ENCODE peak calls at places on chromosomes 16 and 17, in eight cellular contexts. One of them, this sample, is unnamed.

GRCh38 chr16:53651357-53651756 is 52.3 kb downstream of the RPGRIP1L start:
- DNase-seq in PC-3: no peak
- DNase-seq in left lobe of liver: no peak
- DNase-seq in activated CD4-positive, CD25-positive, alpha-beta regulatory T cell: no peak
- DNase-seq in EL: no peak
- DNase-seq in fibroblast of the aortic adventitia: no peak
- DNase-seq in NCI-H1105: no peak
- DNase-seq in uterus: no peak
- DNase-seq in this sample: no peak

GRCh38 chr17:62670202-62670821 is 42.8 kb downstream of the MRC2 start:
- DNase-seq in PC-3: no peak
- DNase-seq in EL: no peak
- DNase-seq in activated CD4-positive, CD25-positive, alpha-beta regulatory T cell: no peak
- DNase-seq in left lobe of liver: no peak
- DNase-seq in uterus: no peak
- DNase-seq in NCI-H1105: peak; percentile 49
- DNase-seq in fibroblast of the aortic adventitia: no peak
- DNase-seq in this sample: no peak

GRCh38 chr17:77881545-77881944 is 77.0 kb upstream of the TNRC6C start:
- DNase-seq in PC-3: no peak
- DNase-seq in uterus: peak; percentile 69
- DNase-seq in EL: peak; percentile 57
- DNase-seq in NCI-H1105: no peak
- DNase-seq in activated CD4-positive, CD25-positive, alpha-beta regulatory T cell: peak; percentile 13
- DNase-seq in left lobe of liver: peak; percentile 55
- DNase-seq in fibroblast of the aortic adventitia: peak; percentile 79
- DNase-seq in this sample: peak; percentile 82

GRCh38 chr16:3751878-3752277 is 34.6 kb upstream of the TRAP1 start:
- DNase-seq in PC-3: no peak
- DNase-seq in fibroblast of the aortic adventitia: no peak
- DNase-seq in left lobe of liver: no peak
- DNase-seq in EL: no peak
- DNase-seq in uterus: no peak
- DNase-seq in NCI-H1105: no peak
- DNase-seq in activated CD4-positive, CD25-positive, alpha-beta regulatory T cell: no peak
- DNase-seq in this sample: no peak

GRCh38 chr16:445566-445965 is 20.1 kb downstream of the RAB11FIP3 start:
- DNase-seq in activated CD4-positive, CD25-positive, alpha-beta regulatory T cell: no peak
- DNase-seq in uterus: no peak
- DNase-seq in NCI-H1105: no peak
- DNase-seq in EL: no peak
- DNase-seq in fibroblast of the aortic adventitia: no peak
- DNase-seq in PC-3: no peak
- DNase-seq in left lobe of liver: no peak
- DNase-seq in this sample: no peak

GRCh38 chr17:60155427-60155814 is 5.6 kb downstream of the CA4 start:
- DNase-seq in EL: no peak
- DNase-seq in NCI-H1105: no peak
- DNase-seq in uterus: no peak
- DNase-seq in activated CD4-positive, CD25-positive, alpha-beta regulatory T cell: no peak
- DNase-seq in PC-3: no peak
- DNase-seq in left lobe of liver: no peak
- DNase-seq in fibroblast of the aortic adventitia: no peak
- DNase-seq in this sample: no peak

GRCh38 chr16:3256876-3257465 is 538 bp upstream of the MEFV start:
- DNase-seq in fibroblast of the aortic adventitia: peak; percentile 16
- DNase-seq in uterus: no peak
- DNase-seq in activated CD4-positive, CD25-positive, alpha-beta regulatory T cell: no peak
- DNase-seq in EL: peak; percentile 52
- DNase-seq in PC-3: peak; percentile 36
- DNase-seq in NCI-H1105: no peak
- DNase-seq in left lobe of liver: no peak
- DNase-seq in this sample: no peak

GRCh38 chr17:73168667-73169066 is 3.9 kb downstream of the SSTR2 start:
- DNase-seq in EL: no peak
- DNase-seq in uterus: no peak
- DNase-seq in fibroblast of the aortic adventitia: no peak
- DNase-seq in NCI-H1105: no peak
- DNase-seq in left lobe of liver: no peak
- DNase-seq in PC-3: no peak
- DNase-seq in activated CD4-positive, CD25-positive, alpha-beta regulatory T cell: no peak
- DNase-seq in this sample: no peak

GRCh38 chr17:40886090-40886489 is 1.0 kb upstream of the KRT20 start:
- DNase-seq in uterus: no peak
- DNase-seq in left lobe of liver: no peak
- DNase-seq in PC-3: peak; percentile 25
- DNase-seq in activated CD4-positive, CD25-positive, alpha-beta regulatory T cell: no peak
- DNase-seq in EL: peak; percentile 79
- DNase-seq in fibroblast of the aortic adventitia: no peak
- DNase-seq in NCI-H1105: no peak
- DNase-seq in this sample: no peak

GRCh38 chr16:76729525-76729924 is 452.3 kb downstream of the CNTNAP4 start:
- DNase-seq in EL: no peak
- DNase-seq in activated CD4-positive, CD25-positive, alpha-beta regulatory T cell: no peak
- DNase-seq in PC-3: peak; percentile 78
- DNase-seq in NCI-H1105: no peak
- DNase-seq in fibroblast of the aortic adventitia: no peak
- DNase-seq in left lobe of liver: no peak
- DNase-seq in uterus: no peak
- DNase-seq in this sample: no peak

GRCh38 chr16:56606071-56606687 is 2.2 kb upstream of the MT2A start:
- DNase-seq in PC-3: peak; percentile 85
- DNase-seq in NCI-H1105: no peak
- DNase-seq in left lobe of liver: peak; percentile 65
- DNase-seq in fibroblast of the aortic adventitia: peak; percentile 92
- DNase-seq in uterus: peak; percentile 77
- DNase-seq in EL: peak; percentile 80
- DNase-seq in activated CD4-positive, CD25-positive, alpha-beta regulatory T cell: no peak
- DNase-seq in this sample: no peak

GRCh38 chr17:9363440-9364350 is 211.9 kb downstream of the STX8 start:
- DNase-seq in fibroblast of the aortic adventitia: no peak
- DNase-seq in EL: peak; percentile 72
- DNase-seq in uterus: no peak
- DNase-seq in activated CD4-positive, CD25-positive, alpha-beta regulatory T cell: no peak
- DNase-seq in left lobe of liver: no peak
- DNase-seq in NCI-H1105: peak; percentile 29
- DNase-seq in PC-3: peak; percentile 50
- DNase-seq in this sample: no peak

GRCh38 chr16:58503166-58503862 is 3.4 kb downstream of the NDRG4 start:
- DNase-seq in activated CD4-positive, CD25-positive, alpha-beta regulatory T cell: no peak
- DNase-seq in PC-3: no peak
- DNase-seq in fibroblast of the aortic adventitia: no peak
- DNase-seq in left lobe of liver: no peak
- DNase-seq in uterus: no peak
- DNase-seq in EL: no peak
- DNase-seq in NCI-H1105: no peak
- DNase-seq in this sample: no peak

GRCh38 chr16:22646948-22647556 is 136.4 kb downstream of the NPIPB5 start:
- DNase-seq in uterus: no peak
- DNase-seq in activated CD4-positive, CD25-positive, alpha-beta regulatory T cell: no peak
- DNase-seq in left lobe of liver: no peak
- DNase-seq in EL: no peak
- DNase-seq in PC-3: no peak
- DNase-seq in NCI-H1105: no peak
- DNase-seq in fibroblast of the aortic adventitia: no peak
- DNase-seq in this sample: no peak

GRCh38 chr17:13002761-13003453 is 14.9 kb downstream of the ELAC2 start:
- DNase-seq in EL: peak; percentile 69
- DNase-seq in fibroblast of the aortic adventitia: peak; percentile 86
- DNase-seq in PC-3: peak; percentile 83
- DNase-seq in uterus: peak; percentile 82
- DNase-seq in activated CD4-positive, CD25-positive, alpha-beta regulatory T cell: no peak
- DNase-seq in left lobe of liver: peak; percentile 73
- DNase-seq in NCI-H1105: peak; percentile 67
- DNase-seq in this sample: peak; percentile 43

GRCh38 chr17:74759243-74759801 is 10.9 kb downstream of the NHERF1 start:
- DNase-seq in EL: no peak
- DNase-seq in left lobe of liver: no peak
- DNase-seq in activated CD4-positive, CD25-positive, alpha-beta regulatory T cell: no peak
- DNase-seq in NCI-H1105: no peak
- DNase-seq in PC-3: no peak
- DNase-seq in uterus: no peak
- DNase-seq in fibroblast of the aortic adventitia: no peak
- DNase-seq in this sample: no peak

GRCh38 chr16:49337814-49338350 is 35.7 kb upstream of the C16orf78 start:
- DNase-seq in activated CD4-positive, CD25-positive, alpha-beta regulatory T cell: no peak
- DNase-seq in PC-3: no peak
- DNase-seq in left lobe of liver: no peak
- DNase-seq in NCI-H1105: peak; percentile 15
- DNase-seq in uterus: no peak
- DNase-seq in fibroblast of the aortic adventitia: no peak
- DNase-seq in EL: no peak
- DNase-seq in this sample: no peak

GRCh38 chr16:86618431-86619262 is 40.3 kb downstream of the FOXL1 start:
- DNase-seq in PC-3: no peak
- DNase-seq in activated CD4-positive, CD25-positive, alpha-beta regulatory T cell: no peak
- DNase-seq in EL: no peak
- DNase-seq in left lobe of liver: no peak
- DNase-seq in uterus: no peak
- DNase-seq in NCI-H1105: no peak
- DNase-seq in fibroblast of the aortic adventitia: peak; percentile 63
- DNase-seq in this sample: no peak

GRCh38 chr16:2926660-2927646 is 15.2 kb downstream of the FLYWCH1 start:
- DNase-seq in NCI-H1105: peak; percentile 72
- DNase-seq in uterus: peak; percentile 78
- DNase-seq in activated CD4-positive, CD25-positive, alpha-beta regulatory T cell: peak; percentile 76
- DNase-seq in fibroblast of the aortic adventitia: peak; percentile 90
- DNase-seq in PC-3: peak; percentile 90
- DNase-seq in EL: peak; percentile 85
- DNase-seq in left lobe of liver: peak; percentile 75
- DNase-seq in this sample: peak; percentile 67

GRCh38 chr17:41428591-41429326 is 4.4 kb upstream of the KRT37 start:
- DNase-seq in PC-3: no peak
- DNase-seq in uterus: no peak
- DNase-seq in NCI-H1105: no peak
- DNase-seq in EL: peak; percentile 72
- DNase-seq in fibroblast of the aortic adventitia: no peak
- DNase-seq in activated CD4-positive, CD25-positive, alpha-beta regulatory T cell: no peak
- DNase-seq in left lobe of liver: no peak
- DNase-seq in this sample: no peak

GRCh38 chr17:30238387-30239088 is 3.0 kb upstream of the SLC6A4 start:
- DNase-seq in NCI-H1105: no peak
- DNase-seq in uterus: no peak
- DNase-seq in PC-3: no peak
- DNase-seq in activated CD4-positive, CD25-positive, alpha-beta regulatory T cell: no peak
- DNase-seq in EL: no peak
- DNase-seq in left lobe of liver: no peak
- DNase-seq in fibroblast of the aortic adventitia: no peak
- DNase-seq in this sample: no peak

GRCh38 chr17:12114686-12115418 is 94.2 kb downstream of the MAP2K4 start:
- DNase-seq in NCI-H1105: no peak
- DNase-seq in EL: no peak
- DNase-seq in uterus: no peak
- DNase-seq in PC-3: peak; percentile 34
- DNase-seq in activated CD4-positive, CD25-positive, alpha-beta regulatory T cell: no peak
- DNase-seq in left lobe of liver: no peak
- DNase-seq in fibroblast of the aortic adventitia: no peak
- DNase-seq in this sample: no peak

GRCh38 chr17:27244481-27245223 is 49.3 kb upstream of the WSB1 start:
- DNase-seq in uterus: peak; percentile 84
- DNase-seq in NCI-H1105: no peak
- DNase-seq in activated CD4-positive, CD25-positive, alpha-beta regulatory T cell: no peak
- DNase-seq in PC-3: peak; percentile 68
- DNase-seq in EL: peak; percentile 91
- DNase-seq in fibroblast of the aortic adventitia: peak; percentile 99
- DNase-seq in left lobe of liver: peak; percentile 73
- DNase-seq in this sample: no peak

GRCh38 chr17:57665128-57665527 is 80.0 kb downstream of the CCDC182 start:
- DNase-seq in activated CD4-positive, CD25-positive, alpha-beta regulatory T cell: no peak
- DNase-seq in fibroblast of the aortic adventitia: no peak
- DNase-seq in left lobe of liver: no peak
- DNase-seq in EL: no peak
- DNase-seq in NCI-H1105: peak; percentile 86
- DNase-seq in PC-3: no peak
- DNase-seq in uterus: peak; percentile 1
- DNase-seq in this sample: no peak

GRCh38 chr17:74981979-74982662 is 5.3 kb upstream of the CDR2L start:
- DNase-seq in uterus: peak; percentile 68
- DNase-seq in PC-3: peak; percentile 81
- DNase-seq in EL: peak; percentile 69
- DNase-seq in NCI-H1105: peak; percentile 73
- DNase-seq in activated CD4-positive, CD25-positive, alpha-beta regulatory T cell: peak; percentile 38
- DNase-seq in left lobe of liver: no peak
- DNase-seq in fibroblast of the aortic adventitia: peak; percentile 40
- DNase-seq in this sample: peak; percentile 64

GRCh38 chr17:56978441-56979090 is 635 bp downstream of the SCPEP1 start:
- DNase-seq in NCI-H1105: no peak
- DNase-seq in activated CD4-positive, CD25-positive, alpha-beta regulatory T cell: no peak
- DNase-seq in left lobe of liver: no peak
- DNase-seq in PC-3: peak; percentile 21
- DNase-seq in EL: peak; percentile 8
- DNase-seq in uterus: no peak
- DNase-seq in fibroblast of the aortic adventitia: peak; percentile 39
- DNase-seq in this sample: no peak

GRCh38 chr16:19578378-19578851 is 22.9 kb downstream of the VPS35L start:
- DNase-seq in NCI-H1105: no peak
- DNase-seq in activated CD4-positive, CD25-positive, alpha-beta regulatory T cell: no peak
- DNase-seq in uterus: no peak
- DNase-seq in EL: no peak
- DNase-seq in fibroblast of the aortic adventitia: peak; percentile 91
- DNase-seq in PC-3: no peak
- DNase-seq in left lobe of liver: no peak
- DNase-seq in this sample: no peak

GRCh38 chr16:75798714-75799113 is 72.4 kb upstream of the CPHXL start:
- DNase-seq in activated CD4-positive, CD25-positive, alpha-beta regulatory T cell: no peak
- DNase-seq in EL: no peak
- DNase-seq in left lobe of liver: no peak
- DNase-seq in PC-3: no peak
- DNase-seq in uterus: no peak
- DNase-seq in NCI-H1105: no peak
- DNase-seq in fibroblast of the aortic adventitia: no peak
- DNase-seq in this sample: no peak

GRCh38 chr16:12262454-12263180 is 286.1 kb downstream of the SNX29 start:
- DNase-seq in NCI-H1105: peak; percentile 74
- DNase-seq in activated CD4-positive, CD25-positive, alpha-beta regulatory T cell: no peak
- DNase-seq in uterus: no peak
- DNase-seq in PC-3: no peak
- DNase-seq in left lobe of liver: peak; percentile 70
- DNase-seq in fibroblast of the aortic adventitia: no peak
- DNase-seq in EL: no peak
- DNase-seq in this sample: no peak

GRCh38 chr16:1333149-1333812 is at the start of gene BAIAP3:
- DNase-seq in NCI-H1105: no peak
- DNase-seq in fibroblast of the aortic adventitia: no peak
- DNase-seq in activated CD4-positive, CD25-positive, alpha-beta regulatory T cell: no peak
- DNase-seq in EL: no peak
- DNase-seq in uterus: no peak
- DNase-seq in PC-3: peak; percentile 27
- DNase-seq in left lobe of liver: no peak
- DNase-seq in this sample: peak; percentile 53

GRCh38 chr16:46857261-46857962 is 26.4 kb upstream of the C16orf87 start:
- DNase-seq in PC-3: peak; percentile 44
- DNase-seq in left lobe of liver: no peak
- DNase-seq in activated CD4-positive, CD25-positive, alpha-beta regulatory T cell: no peak
- DNase-seq in fibroblast of the aortic adventitia: peak; percentile 61
- DNase-seq in uterus: no peak
- DNase-seq in EL: peak; percentile 58
- DNase-seq in NCI-H1105: peak; percentile 39
- DNase-seq in this sample: no peak

GRCh38 chr17:1597861-1598342 is 30.7 kb downstream of the SLC43A2 start:
- DNase-seq in left lobe of liver: no peak
- DNase-seq in activated CD4-positive, CD25-positive, alpha-beta regulatory T cell: no peak
- DNase-seq in EL: no peak
- DNase-seq in NCI-H1105: no peak
- DNase-seq in fibroblast of the aortic adventitia: no peak
- DNase-seq in uterus: no peak
- DNase-seq in PC-3: no peak
- DNase-seq in this sample: no peak

GRCh38 chr17:18070861-18071340 is 16.8 kb upstream of the DRG2 start:
- DNase-seq in NCI-H1105: no peak
- DNase-seq in activated CD4-positive, CD25-positive, alpha-beta regulatory T cell: no peak
- DNase-seq in fibroblast of the aortic adventitia: peak; percentile 38
- DNase-seq in left lobe of liver: no peak
- DNase-seq in PC-3: no peak
- DNase-seq in uterus: peak; percentile 22
- DNase-seq in EL: peak; percentile 48
- DNase-seq in this sample: no peak

GRCh38 chr17:8384801-8385335 is 1.9 kb upstream of the RPL26 start:
- DNase-seq in NCI-H1105: no peak
- DNase-seq in PC-3: peak; percentile 73
- DNase-seq in left lobe of liver: no peak
- DNase-seq in fibroblast of the aortic adventitia: peak; percentile 81
- DNase-seq in activated CD4-positive, CD25-positive, alpha-beta regulatory T cell: no peak
- DNase-seq in uterus: no peak
- DNase-seq in EL: peak; percentile 98
- DNase-seq in this sample: no peak